ENCODE peak calls at places on chromosomes 11 and 22, in seven cellular contexts. L, I, U, D, Z, A and W are unnamed samples.

GRCh38 chr22:17368144-17368726 is 1.0 kb upstream of the CECR2 start:
- DNase-seq in D (no peak), L (no peak), A (no peak), Z (no peak), U (no peak), I (no peak), W (no peak)

GRCh38 chr11:84407091-84407490 is 1120.9 kb upstream of the CCDC90B start:
- DNase-seq in Z (no peak), U (no peak), L (no peak), I (no peak), D (no peak), A (no peak), W (no peak)

GRCh38 chr11:128846985-128847384 is 20.1 kb downstream of the KCNJ1 start:
- DNase-seq in I (no peak), Z (no peak), L (no peak), A (no peak), D (no peak), U (no peak), W (no peak)

GRCh38 chr11:18668131-18668530 is 30.4 kb upstream of the TMEM86A start:
- DNase-seq in U (no peak), L (no peak), I (no peak), D (no peak), Z (no peak), A (no peak), W (no peak)

GRCh38 chr11:44638032-44638431 is 72.6 kb downstream of the CD82 start:
- DNase-seq in Z (no peak), L (no peak), U (no peak), I (no peak), A (no peak), D (no peak), W (no peak)

GRCh38 chr11:134207538-134208239 is 16.1 kb downstream of the NCAPD3 start:
- DNase-seq in D (peak; percentile 66), A (peak; percentile 6), L (no peak), I (no peak), Z (peak; percentile 11), U (peak; percentile 69), W (peak; percentile 71)

GRCh38 chr11:73151371-73151870 is 9.3 kb upstream of the FCHSD2 start:
- DNase-seq in U (no peak), I (no peak), L (no peak), D (no peak), Z (no peak), A (no peak), W (no peak)

GRCh38 chr22:47232753-47233152 is 470.3 kb downstream of the TBC1D22A start:
- DNase-seq in U (no peak), D (no peak), I (no peak), L (no peak), Z (no peak), A (no peak), W (no peak)

GRCh38 chr22:48180631-48181030 is 1418.2 kb downstream of the TBC1D22A start:
- DNase-seq in I (no peak), A (no peak), Z (no peak), U (no peak), D (no peak), L (no peak), W (no peak)

GRCh38 chr11:45024357-45024756 is 73.7 kb upstream of the TP53I11 start:
- DNase-seq in U (no peak), I (no peak), Z (no peak), A (no peak), L (no peak), D (no peak), W (no peak)

GRCh38 chr22:44567846-44568493 is 69.9 kb upstream of the RTL6 start:
- DNase-seq in Z (no peak), L (peak; percentile 21), D (peak; percentile 56), I (peak; percentile 39), U (peak; percentile 45), A (peak; percentile 24), W (peak; percentile 70)

GRCh38 chr11:33375236-33375635 is 118.1 kb downstream of the HIPK3 start:
- DNase-seq in Z (no peak), U (no peak), A (no peak), D (no peak), I (no peak), L (no peak), W (no peak)

GRCh38 chr11:117180020-117180419 is 1.5 kb downstream of the SIDT2 start:
- DNase-seq in A (no peak), U (peak; percentile 79), D (no peak), L (peak; percentile 10), I (no peak), Z (no peak), W (no peak)

GRCh38 chr22:17381237-17381913 is 12.1 kb downstream of the CECR2 start:
- DNase-seq in D (no peak), I (no peak), U (no peak), Z (no peak), L (no peak), A (no peak), W (no peak)